ENCODE peak calls at places on chromosomes 13 and 19, in ten cellular contexts. U is CD8-positive, alpha-beta T cell; D is naive thymus-derived CD4-positive, alpha-beta T cell; S is colonic mucosa; J is fibroblast of lung; Q is SK-N-SH; F is lung; C is trophoblast cell; W is right lobe of liver; P is uterus. Z is an unnamed sample. For H3K4me1, the result is how much of the 10 kb centered on the place peaks cover.

GRCh38 chr19:6801397-6802086 is 29.0 kb downstream of the VAV1 start:
- DNase-seq in S (peak), J (no peak), W (peak), P (peak), F (peak), U (peak), C (peak), D (peak), Q (peak), Z (no peak)

GRCh38 chr13:31154939-31155338 is 6.8 kb downstream of the HSPH1 start:
- DNase-seq in S (no peak), U (no peak), Q (no peak), W (no peak), C (no peak), J (no peak), P (no peak), F (no peak), D (no peak), Z (no peak)

GRCh38 chr19:28283592-28283991 is 929.4 kb downstream of the UQCRFS1 start:
- DNase-seq in U (no peak), J (no peak), P (no peak), D (no peak), S (no peak), C (no peak), Q (no peak), W (no peak), F (no peak), Z (no peak)

GRCh38 chr13:97574926-97575325 is 141.0 kb downstream of the RAP2A start:
- DNase-seq in P (no peak), J (peak), U (no peak), D (no peak), F (no peak), C (peak), W (no peak), Q (no peak), S (peak), Z (no peak)

GRCh38 chr13:98083507-98083906 is 59.4 kb upstream of the FARP1 start:
- DNase-seq in Q (no peak), C (peak), J (peak), P (no peak), D (no peak), S (no peak), F (no peak), W (no peak), U (no peak), Z (no peak)

GRCh38 chr19:57050863-57051262 is 68.9 kb upstream of the USP29 start:
- DNase-seq in P (no peak), D (no peak), W (no peak), F (no peak), S (no peak), U (no peak), Q (no peak), C (no peak), J (no peak), Z (no peak)

GRCh38 chr13:70407486-70407885 is 299.2 kb upstream of the KLHL1 start:
- DNase-seq in P (no peak), S (no peak), J (no peak), W (no peak), C (no peak), Q (no peak), D (no peak), U (no peak), F (no peak), Z (no peak)

GRCh38 chr13:24254151-24254810 is 55.1 kb upstream of the C1QTNF9 start:
- DNase-seq in W (no peak), S (no peak), J (peak), F (peak), Q (no peak), D (peak), P (no peak), U (no peak), C (peak), Z (no peak)

GRCh38 chr19:35306473-35307246 is 14.7 kb downstream of the MAG start:
- DNase-seq in S (no peak), D (no peak), J (no peak), P (no peak), F (no peak), C (peak), W (no peak), U (no peak), Q (no peak), Z (no peak)

GRCh38 chr19:18322318-18322758 is 538 bp downstream of the LSM4 start:
- DNase-seq in W (no peak), Q (peak), C (no peak), P (no peak), S (peak), D (peak), F (peak), U (no peak), J (peak), Z (no peak)

GRCh38 chr13:97933736-97934135 is 19.7 kb upstream of the IPO5 start:
- DNase-seq in D (no peak), J (no peak), F (no peak), U (no peak), Q (no peak), W (no peak), S (no peak), C (no peak), P (no peak), Z (no peak)

GRCh38 chr19:40982594-40983101 is 8.4 kb upstream of the CYP2B6 start:
- DNase-seq in J (peak), S (no peak), U (no peak), D (no peak), Q (no peak), W (peak), C (no peak), F (no peak), P (no peak), Z (no peak)

GRCh38 chr13:65864039-65864438 is 1366.1 kb downstream of the PCDH9 start:
- DNase-seq in S (no peak), W (no peak), U (no peak), C (no peak), P (no peak), J (no peak), D (no peak), Q (no peak), F (no peak), Z (no peak)

GRCh38 chr13:110874508-110874960 is 40.3 kb downstream of the ANKRD10 start:
- DNase-seq in Q (peak), W (peak), J (peak), P (peak), C (peak), S (peak), F (peak), D (no peak), U (no peak), Z (peak)

GRCh38 chr19:19600793-19601346 is 17.6 kb downstream of the PBX4 start:
- DNase-seq in U (no peak), P (no peak), C (no peak), F (no peak), Q (no peak), D (no peak), S (no peak), W (no peak), J (no peak), Z (no peak)

GRCh38 chr19:16476401-16476800 is 4.6 kb upstream of the EPS15L1 start:
- DNase-seq in D (no peak), J (no peak), C (peak), F (no peak), Q (no peak), U (no peak), P (no peak), W (no peak), S (no peak), Z (no peak)

GRCh38 chr19:51531349-51532315 is at the start of gene SIGLEC6:
- DNase-seq in P (peak), C (peak), F (peak), D (no peak), U (no peak), W (no peak), J (no peak), Q (no peak), S (peak), Z (no peak)

GRCh38 chr13:87259479-87260083 is 411.6 kb upstream of the SLITRK5 start:
- DNase-seq in P (no peak), D (no peak), W (no peak), F (no peak), U (no peak), Q (peak), J (peak), C (no peak), S (no peak), Z (no peak)

DNA sequence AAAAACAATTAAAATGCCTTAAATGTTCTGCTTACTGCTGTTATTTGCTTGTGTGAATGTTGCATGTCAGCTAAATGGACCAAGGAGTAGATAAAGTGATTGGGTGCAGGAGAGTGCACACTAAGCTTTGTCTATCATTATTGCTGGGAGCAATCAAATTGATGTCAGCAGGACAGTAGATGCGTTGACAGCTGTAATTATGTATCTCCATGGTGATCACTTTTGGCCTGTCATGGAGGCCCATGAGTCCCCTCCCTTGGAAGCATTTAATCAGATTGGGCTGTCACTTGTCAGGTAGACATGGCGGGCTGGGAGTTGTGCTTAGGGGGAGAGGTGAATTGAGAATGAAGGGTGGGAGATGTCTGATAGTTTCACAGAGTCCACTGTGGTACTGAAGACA is 215.3 kb downstream of the PCCA start:
- DNase-seq in F (no peak), Q (no peak), W (no peak), C (no peak), S (no peak), U (no peak), J (no peak), D (no peak), P (no peak), Z (no peak)
- H3K27ac ChIP-seq in F (no peak), Q (no peak), W (no peak), C (no peak), S (no peak), U (no peak), J (no peak), D (no peak), P (no peak), Z (no peak)

GRCh38 chr13:109163052-109163413 is 533.6 kb downstream of the MYO16 start:
- DNase-seq in S (no peak), F (no peak), D (no peak), P (no peak), W (no peak), Q (no peak), U (no peak), C (no peak), J (no peak), Z (no peak)

GRCh38 chr13:109172099-109172498 is 542.7 kb downstream of the MYO16 start:
- DNase-seq in D (no peak), C (no peak), F (no peak), J (no peak), S (no peak), W (no peak), Q (no peak), P (no peak), U (no peak), Z (no peak)

GRCh38 chr13:109162248-109163051 is 533.0 kb downstream of the MYO16 start:
- DNase-seq in S (no peak), U (no peak), J (no peak), Q (no peak), W (no peak), D (no peak), C (no peak), P (no peak), F (no peak), Z (no peak)

GRCh38 chr13:109165417-109165904 is 536.0 kb downstream of the MYO16 start:
- DNase-seq in C (no peak), P (no peak), U (no peak), S (no peak), W (no peak), F (no peak), J (no peak), Q (no peak), D (no peak), Z (no peak)

DNA sequence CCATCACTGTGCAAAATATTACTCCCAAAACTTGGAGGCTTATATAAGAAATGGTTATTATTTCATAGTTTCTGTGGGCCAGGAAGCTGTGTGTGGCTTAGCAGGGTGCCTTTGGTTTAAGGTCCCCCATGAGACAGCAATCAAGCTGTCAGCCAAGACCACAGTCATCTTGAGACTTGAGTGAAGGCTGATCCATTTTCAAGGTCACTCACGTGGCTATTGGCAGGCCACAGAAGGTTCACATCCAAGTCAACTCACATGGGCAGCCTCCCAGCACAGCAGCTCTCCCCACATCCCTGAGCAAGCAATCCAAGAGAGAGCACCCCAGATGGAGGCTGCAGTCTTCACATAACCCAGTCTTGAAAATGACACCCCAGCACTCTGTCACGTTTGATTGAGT is 537.4 kb downstream of the MYO16 start:
- DNase-seq in D (no peak), J (peak), C (no peak), Q (no peak), S (no peak), U (no peak), W (no peak), P (no peak), F (no peak), Z (no peak)
- H3K4me1 ChIP-seq in D (under half), J (under half), C (under half), Q (under half), S (under half), U (under half), W (under half), P (under half), F (under half), Z (under half)

DNA sequence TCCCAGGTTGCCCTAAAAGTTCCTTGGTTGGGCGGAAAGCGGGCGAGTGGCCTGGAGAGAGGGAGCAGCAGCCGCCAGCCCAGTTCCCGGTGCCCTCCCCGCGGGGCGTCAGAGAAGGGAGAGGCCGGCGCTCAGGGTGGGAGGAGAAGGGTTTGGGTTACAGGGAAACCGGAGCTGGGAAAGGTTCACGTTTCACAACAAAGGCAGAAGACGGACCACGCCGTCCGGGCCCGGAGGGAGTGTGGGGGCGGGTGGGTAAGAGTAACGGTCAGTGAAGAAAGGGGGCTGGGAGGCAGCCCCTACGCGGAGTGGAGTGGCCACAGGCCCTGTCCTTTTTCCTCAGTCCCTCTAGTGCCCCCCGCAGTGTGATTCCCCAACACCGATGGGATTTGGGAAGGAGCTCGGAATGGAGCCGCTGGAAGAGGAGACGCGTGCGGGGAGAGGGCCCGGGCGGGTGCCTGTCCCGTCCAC is 1.6 kb downstream of the SIX5 start:
- DNase-seq in J (peak), D (no peak), C (peak), Q (no peak), P (peak), W (peak), F (peak), U (no peak), S (peak), Z (no peak)
- H3K27ac ChIP-seq in J (peak), D (no peak), C (peak), Q (peak), P (peak), W (peak), F (peak), U (no peak), S (peak), Z (peak)

GRCh38 chr13:45340422-45341033 is 455 bp downstream of the TPT1 start:
- DNase-seq in U (peak), S (peak), D (peak), Q (peak), J (peak), P (peak), W (peak), C (peak), F (peak), Z (peak)
- H3K4me1 ChIP-seq in U (under half), S (under half), D (under half), Q (under half), J (under half), P (under half), W (under half), C (under half), F (under half), Z (under half)

DNA sequence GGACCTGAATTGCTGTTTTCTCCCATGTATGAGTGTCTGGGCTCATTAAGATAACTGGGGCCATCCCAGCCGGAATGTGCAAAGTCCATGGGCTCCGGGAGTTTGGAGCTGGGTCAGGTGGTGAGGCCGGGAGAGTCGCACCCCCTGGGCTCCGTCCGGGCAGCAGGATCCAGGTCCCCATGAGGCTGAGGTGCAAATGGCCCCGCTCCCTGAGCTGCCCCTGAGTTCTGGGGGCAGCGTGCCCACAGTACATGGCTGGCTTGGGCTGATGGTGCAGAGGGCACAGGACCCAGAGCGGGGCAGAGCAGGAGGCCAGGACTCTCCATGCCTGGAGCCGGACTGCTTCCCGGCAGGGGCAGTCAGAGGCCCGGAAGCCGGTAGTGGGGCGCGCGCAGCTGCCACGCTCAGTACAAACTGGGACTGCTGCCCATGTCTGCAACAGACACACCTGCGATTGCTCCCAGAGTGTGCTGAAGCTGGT is 136.0 kb downstream of the KDM4B start:
- DNase-seq in C (no peak), U (no peak), D (no peak), P (no peak), J (no peak), W (peak), F (no peak), Q (no peak), S (no peak), Z (no peak)
- H3K27ac ChIP-seq in C (no peak), U (no peak), D (no peak), P (no peak), J (no peak), W (peak), F (no peak), Q (no peak), S (no peak), Z (peak)

DNA sequence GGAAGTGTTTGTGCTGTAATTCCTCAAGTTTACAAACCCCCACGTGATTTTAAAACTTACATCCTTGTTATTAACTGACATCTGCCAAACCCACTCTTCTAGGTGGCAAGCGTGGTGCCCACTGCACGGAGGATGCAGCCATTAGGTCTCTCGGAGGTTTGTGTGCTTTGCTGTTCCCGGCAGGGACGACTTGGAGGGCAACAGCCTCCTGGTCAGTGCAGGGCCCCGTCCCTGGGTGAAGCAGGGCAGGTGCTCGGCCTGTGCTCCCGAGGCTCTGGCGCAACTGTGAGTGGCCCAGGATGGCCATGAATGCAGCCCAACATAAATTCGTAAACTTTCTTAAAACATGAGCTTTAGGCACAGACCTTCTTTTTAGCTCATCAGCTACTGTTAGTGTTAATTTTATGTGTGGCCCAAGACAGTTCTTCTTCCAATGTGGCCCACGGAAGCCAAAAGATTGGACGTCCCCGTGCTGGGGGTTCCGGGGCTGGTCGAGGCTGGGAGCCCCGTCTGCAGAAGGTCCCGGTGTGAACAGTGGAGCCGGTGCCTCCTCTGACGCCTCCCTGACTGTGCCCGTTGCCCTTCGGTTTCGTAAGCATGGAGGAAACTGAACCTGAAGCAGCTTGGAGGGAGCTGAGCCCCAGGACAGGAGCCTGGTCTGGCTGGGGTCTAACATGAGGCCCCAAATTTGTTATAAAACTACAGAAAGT is 11.9 kb downstream of the GAS6 start:
- DNase-seq in W (no peak), Q (no peak), U (no peak), D (no peak), S (no peak), C (no peak), J (no peak), P (peak), F (no peak), Z (no peak)
- H3K4me1 ChIP-seq in W (under half), Q (under half), U (under half), D (under half), S (half or more), C (under half), J (under half), P (under half), F (under half), Z (under half)

GRCh38 chr13:29174093-29174492 is 354.0 kb downstream of the MTUS2 start:
- DNase-seq in J (no peak), W (no peak), S (no peak), C (no peak), D (no peak), Q (no peak), U (no peak), P (no peak), F (no peak), Z (no peak)

GRCh38 chr13:29165840-29166239 is 345.7 kb downstream of the MTUS2 start:
- DNase-seq in J (no peak), U (no peak), Q (no peak), C (no peak), F (no peak), P (no peak), W (no peak), S (no peak), D (no peak), Z (no peak)

GRCh38 chr13:29175245-29175873 is 355.2 kb downstream of the MTUS2 start:
- DNase-seq in W (no peak), Q (no peak), C (no peak), J (no peak), P (no peak), D (no peak), F (no peak), U (no peak), S (no peak), Z (no peak)

GRCh38 chr13:29170451-29171082 is 350.4 kb downstream of the MTUS2 start:
- DNase-seq in D (no peak), F (no peak), P (no peak), U (no peak), W (no peak), C (no peak), J (peak), S (no peak), Q (no peak), Z (no peak)

DNA sequence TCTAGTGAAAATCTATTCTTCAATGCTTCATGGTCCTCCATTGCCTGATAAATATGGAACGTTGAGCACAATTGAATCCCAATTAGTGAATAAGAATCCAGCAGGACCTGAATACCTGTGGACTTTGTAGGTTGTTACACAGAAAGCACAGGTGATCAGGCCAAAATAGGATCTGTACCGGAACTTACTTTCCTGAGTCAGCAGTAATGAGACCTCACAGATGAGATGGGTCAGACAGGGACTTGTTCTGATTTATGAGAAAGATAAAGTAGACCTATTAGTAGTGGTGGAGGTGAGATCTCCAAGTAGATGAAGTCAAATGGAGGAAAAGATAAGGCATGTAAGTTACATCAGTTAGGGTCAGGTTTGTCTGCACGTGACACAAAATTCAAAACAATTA is 351.1 kb downstream of the MTUS2 start:
- DNase-seq in C (no peak), P (no peak), U (no peak), W (no peak), Q (no peak), J (no peak), F (no peak), S (no peak), D (no peak), Z (no peak)
- H3K27ac ChIP-seq in C (no peak), P (no peak), U (no peak), W (no peak), Q (no peak), J (no peak), F (no peak), S (no peak), D (no peak), Z (no peak)

GRCh38 chr19:2774953-2775555 is 8.0 kb downstream of the SGTA start:
- DNase-seq in S (no peak), D (no peak), C (no peak), P (no peak), U (no peak), J (no peak), W (no peak), Q (no peak), F (no peak), Z (no peak)
- H3K4me1 ChIP-seq in S (under half), D (under half), C (under half), P (under half), U (under half), J (under half), W (under half), Q (under half), F (under half), Z (under half)

Z was measured in thoracic aorta.